ENCODE peak calls at places on chromosomes 11 and 22, in five cellular contexts. I is heart right ventricle, P is kidney, Q is ovary, E is dorsolateral prefrontal cortex. V is an unnamed sample.

GRCh38 chr11:36540998-36541397 is 26.8 kb upstream of the RAG1 start:
- DNase-seq in I (no peak), P (no peak), Q (no peak), E (peak), V (no peak)

GRCh38 chr11:73239571-73240189 is 21.6 kb downstream of the P2RY2 start:
- DNase-seq in I (no peak), P (no peak), Q (no peak), E (peak), V (no peak)

GRCh38 chr22:20140521-20140964 is 8.9 kb downstream of the ZDHHC8 start:
- DNase-seq in I (no peak), P (no peak), Q (no peak), E (no peak), V (no peak)

GRCh38 chr11:127070808-127071207 is 70.2 kb upstream of the KIRREL3 start:
- DNase-seq in I (no peak), P (no peak), Q (no peak), E (no peak), V (no peak)

GRCh38 chr11:31795706-31796522 is 15.2 kb downstream of the PAX6 start:
- DNase-seq in I (no peak), P (no peak), Q (no peak), E (no peak), V (no peak)

GRCh38 chr11:120031156-120031555 is 106.8 kb downstream of the TRIM29 start:
- DNase-seq in I (no peak), P (no peak), Q (no peak), E (no peak), V (no peak)

GRCh38 chr22:47154621-47155081 is 392.2 kb downstream of the TBC1D22A start:
- DNase-seq in I (peak), P (no peak), Q (peak), E (peak), V (no peak)

GRCh38 chr11:11981840-11982239 is 26.6 kb downstream of the DKK3 start:
- DNase-seq in I (no peak), P (no peak), Q (no peak), E (no peak), V (no peak)

GRCh38 chr11:118606157-118606843 is 1.1 kb upstream of the PHLDB1 start:
- DNase-seq in I (peak), P (peak), Q (peak), E (no peak), V (no peak)

GRCh38 chr22:49418943-49419342 is 408.7 kb downstream of the BRD1 start:
- DNase-seq in I (no peak), P (no peak), Q (no peak), E (no peak), V (no peak)

GRCh38 chr11:47518212-47518959 is 34.5 kb downstream of the CELF1 start:
- DNase-seq in I (no peak), P (no peak), Q (no peak), E (no peak), V (no peak)
- H3K27ac ChIP-seq in I (no peak), P (no peak), Q (no peak), E (no peak), V (no peak)

GRCh38 chr22:42697542-42698013 is 23.1 kb downstream of the A4GALT start:
- DNase-seq in I (peak), P (peak), Q (no peak), E (no peak), V (no peak)

GRCh38 chr22:42700355-42700754 is 20.3 kb downstream of the A4GALT start:
- DNase-seq in I (no peak), P (peak), Q (no peak), E (no peak), V (no peak)

GRCh38 chr22:42700901-42701300 is 19.8 kb downstream of the A4GALT start:
- DNase-seq in I (no peak), P (peak), Q (no peak), E (no peak), V (no peak)

GRCh38 chr22:42699953-42700352 is 20.7 kb downstream of the A4GALT start:
- DNase-seq in I (no peak), P (peak), Q (no peak), E (no peak), V (no peak)

DNA sequence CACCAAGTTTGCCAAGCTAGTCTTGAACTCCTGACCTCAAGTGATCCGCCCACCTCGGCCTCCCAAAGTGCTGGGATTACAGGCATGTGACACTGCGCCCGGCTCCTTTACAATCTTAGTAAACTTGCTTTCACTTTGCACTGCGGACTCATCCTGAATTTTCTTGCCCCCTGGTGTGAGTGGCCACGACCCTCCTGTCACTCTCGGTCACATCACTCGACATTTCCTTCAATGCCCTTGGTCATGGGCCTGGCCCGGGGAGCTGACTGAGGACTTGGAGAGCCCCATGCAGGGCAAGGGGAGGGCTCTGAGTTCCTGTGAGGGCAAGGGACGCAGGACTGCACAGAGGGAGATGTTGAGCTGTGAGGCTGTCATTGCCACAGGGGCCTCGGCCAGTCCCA is 21.4 kb downstream of the A4GALT start:
- DNase-seq in I (no peak), P (peak), Q (no peak), E (no peak), V (no peak)
- H3K27ac ChIP-seq in I (peak), P (peak), Q (no peak), E (no peak), V (peak)

DNA sequence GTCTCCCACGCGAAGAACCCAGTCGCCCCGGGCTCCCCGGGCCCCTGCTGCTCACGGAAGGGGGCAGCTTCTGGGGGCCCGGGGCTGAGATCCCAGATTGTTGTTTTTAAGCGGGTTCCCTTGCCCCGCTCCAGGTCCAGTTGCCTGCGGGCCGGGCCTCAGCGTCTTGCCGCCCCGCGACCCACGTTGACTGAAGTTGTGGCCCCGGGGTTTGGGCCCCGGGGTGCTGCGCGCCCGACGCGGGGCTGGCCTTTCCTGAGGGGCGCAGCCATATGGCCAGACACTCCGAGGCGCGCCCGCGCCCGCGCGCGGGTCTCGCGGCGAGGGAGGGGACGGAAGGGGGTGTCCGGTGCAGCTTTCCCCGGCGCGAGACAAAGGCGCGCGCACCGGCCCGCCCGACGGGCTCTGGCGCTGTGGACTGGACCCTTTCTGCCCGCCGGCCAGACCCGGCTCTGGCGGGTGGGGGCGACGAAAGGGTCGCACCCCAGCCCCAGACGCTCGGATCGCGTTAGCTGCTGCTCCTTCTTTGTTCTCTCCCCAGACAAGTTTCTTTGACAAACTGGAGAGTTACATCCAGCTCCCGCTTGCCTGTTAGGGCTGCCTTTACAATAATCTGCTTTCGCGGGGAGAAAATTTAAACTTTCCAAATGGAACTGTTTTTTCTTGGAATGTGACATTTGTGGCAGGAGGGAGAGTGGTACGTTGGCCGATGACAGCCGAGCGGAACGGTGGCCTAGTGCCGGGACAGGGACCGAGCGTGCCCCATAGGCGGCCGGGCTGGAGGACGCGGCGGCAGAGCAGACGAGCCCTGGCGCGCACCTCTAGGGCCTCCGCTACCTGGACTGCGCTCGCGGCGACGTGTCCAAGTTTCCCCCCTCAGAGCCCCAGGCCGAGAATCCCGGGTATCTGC is 701 bp downstream of the AMOTL1 start:
- DNase-seq in I (peak), P (peak), Q (peak), E (peak), V (peak)
- H3K27ac ChIP-seq in I (peak), P (peak), Q (peak), E (peak), V (peak)

GRCh38 chr22:39526736-39527171 is 5.8 kb downstream of the RPS19BP1 start:
- DNase-seq in I (no peak), P (peak), Q (no peak), E (no peak), V (peak)

GRCh38 chr22:39528681-39529486 is 3.7 kb downstream of the RPS19BP1 start:
- DNase-seq in I (peak), P (peak), Q (peak), E (peak), V (peak)

GRCh38 chr22:39525658-39525975 is 5.3 kb downstream of the ATF4 start:
- DNase-seq in I (no peak), P (peak), Q (no peak), E (no peak), V (peak)

GRCh38 chr22:39528080-39528661 is 4.4 kb downstream of the RPS19BP1 start:
- DNase-seq in I (no peak), P (peak), Q (no peak), E (no peak), V (peak)

DNA sequence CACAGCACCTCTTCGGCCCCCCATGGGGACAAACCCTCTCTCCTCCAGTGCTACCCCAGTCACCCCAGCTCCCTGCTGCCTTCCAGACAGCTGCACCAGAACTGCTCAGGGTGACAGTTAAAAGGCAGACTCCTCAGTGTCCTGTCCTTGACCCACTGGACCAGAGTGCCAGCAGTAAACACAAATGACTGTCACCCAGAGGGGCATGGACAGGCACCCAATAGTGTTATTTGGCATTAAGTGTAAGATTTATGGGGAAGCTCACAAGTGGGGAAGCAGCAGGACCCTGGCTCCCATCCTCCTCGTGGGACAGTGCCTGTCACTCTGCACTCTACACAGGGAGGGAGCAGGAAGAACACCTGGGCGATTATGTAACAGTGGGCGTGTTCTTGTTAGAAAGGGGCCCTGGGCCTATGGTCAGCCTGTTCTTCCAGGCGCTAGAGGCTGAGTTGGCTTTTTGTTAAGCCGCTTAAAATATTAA is 5.0 kb downstream of the RPS19BP1 start:
- DNase-seq in I (no peak), P (peak), Q (no peak), E (no peak), V (peak)
- H3K27ac ChIP-seq in I (no peak), P (no peak), Q (no peak), E (peak), V (no peak)